ENCODE peak calls at places on chromosome 4, in five cellular contexts. I is GM19239; M is activated CD4-positive, alpha-beta T cell treated with anti-CD3 and anti-CD28 coated beads, Interleukin-2, amount 10 ng/mL, durations not matched to agents 7 days and 5 days; H is ACHN; D is NCI-H774. N is an unnamed sample.

GRCh38 chr4:154332681-154333421 is 158.7 kb downstream of the DCHS2 start:
- DNase-seq in I (peak), M (peak), H (no peak), D (no peak), N (peak)

GRCh38 chr4:113547487-113548042 is 214.0 kb downstream of the CAMK2D start:
- DNase-seq in I (peak), M (peak), H (peak), D (peak), N (peak)

GRCh38 chr4:26751004-26751403 is 109.6 kb upstream of the STIM2 start:
- DNase-seq in I (no peak), M (no peak), H (no peak), D (no peak), N (no peak)

GRCh38 chr4:150265806-150266205 is 187.6 kb downstream of the DCLK2 start:
- DNase-seq in I (no peak), M (no peak), H (no peak), D (no peak), N (no peak)

GRCh38 chr4:168221298-168221697 is 97.3 kb downstream of the DDX60 start:
- DNase-seq in I (no peak), M (no peak), H (no peak), D (no peak), N (no peak)

GRCh38 chr4:132076829-132077228 is 1072.3 kb upstream of the PCDH10 start:
- DNase-seq in I (no peak), M (no peak), H (no peak), D (no peak), N (no peak)

GRCh38 chr4:61173799-61174198 is 26.3 kb upstream of the ADGRL3 start:
- DNase-seq in I (no peak), M (no peak), H (no peak), D (no peak), N (no peak)

GRCh38 chr4:7989654-7990053 is 50.0 kb upstream of the AFAP1 start:
- DNase-seq in I (no peak), M (no peak), H (no peak), D (no peak), N (no peak)

GRCh38 chr4:38703625-38704024 is 39.6 kb downstream of the KLF3 start:
- DNase-seq in I (no peak), M (no peak), H (no peak), D (no peak), N (no peak)

GRCh38 chr4:13750594-13750993 is 123.1 kb upstream of the BOD1L1 start:
- DNase-seq in I (no peak), M (no peak), H (no peak), D (no peak), N (no peak)